ENCODE peak calls at places on chromosomes 7 and 10, in five cellular contexts. R is kidney; W is A549; H is CD4-positive, alpha-beta memory T cell; T is adrenal gland. U is an unnamed sample.

GRCh38 chr7:116776610-116777289 is 85.6 kb upstream of the CAPZA2 start:
- DNase-seq in R (no peak), W (peak), H (no peak), T (no peak), U (no peak)

GRCh38 chr10:132433671-132434340 is 36.8 kb downstream of the PWWP2B start:
- DNase-seq in R (peak), W (no peak), H (no peak), T (no peak), U (no peak)

GRCh38 chr10:68138526-68138925 is 29.2 kb downstream of the MYPN start:
- DNase-seq in R (no peak), W (no peak), H (no peak), T (no peak), U (no peak)

GRCh38 chr7:67267914-67268313 is 271.3 kb downstream of the TYW1 start:
- DNase-seq in R (no peak), W (no peak), H (no peak), T (no peak), U (no peak)

GRCh38 chr10:12613144-12613543 is 263.8 kb downstream of the CAMK1D start:
- DNase-seq in R (no peak), W (no peak), H (no peak), T (no peak), U (no peak)

GRCh38 chr7:15567036-15567435 is 5.2 kb upstream of the AGMO start:
- DNase-seq in R (no peak), W (no peak), H (no peak), T (no peak), U (no peak)

GRCh38 chr10:15453921-15454320 is 82.8 kb upstream of the FAM171A1 start:
- DNase-seq in R (no peak), W (no peak), H (no peak), T (no peak), U (no peak)

GRCh38 chr10:52308251-52309031 is 5.6 kb upstream of the DKK1 start:
- DNase-seq in R (no peak), W (peak), H (no peak), T (peak), U (no peak)

GRCh38 chr10:103125323-103126267 is 67.5 kb downstream of the NT5C2 start:
- DNase-seq in R (no peak), W (no peak), H (no peak), T (no peak), U (no peak)

GRCh38 chr7:82050792-82051191 is 280.9 kb upstream of the HGF start:
- DNase-seq in R (no peak), W (no peak), H (no peak), T (no peak), U (no peak)

GRCh38 chr10:60384006-60384405 is 5.7 kb downstream of the ANK3 start:
- DNase-seq in R (no peak), W (no peak), H (no peak), T (no peak), U (no peak)

GRCh38 chr7:65978891-65979582 is 3.0 kb downstream of the GUSB start:
- DNase-seq in R (peak), W (no peak), H (no peak), T (no peak), U (no peak)

GRCh38 chr7:142883145-142883544 is 2.4 kb downstream of the TRPV6 start:
- DNase-seq in R (no peak), W (no peak), H (no peak), T (no peak), U (no peak)

GRCh38 chr7:35241884-35242283 is 12.0 kb downstream of the TBX20 start:
- DNase-seq in R (no peak), W (no peak), H (no peak), T (no peak), U (no peak)

GRCh38 chr10:60531006-60531405 is 141.3 kb upstream of the ANK3 start:
- DNase-seq in R (no peak), W (no peak), H (no peak), T (no peak), U (no peak)

GRCh38 chr7:153151766-153152165 is 392.2 kb downstream of the ACTR3B start:
- DNase-seq in R (no peak), W (no peak), H (no peak), T (no peak), U (no peak)

GRCh38 chr7:132225216-132226030 is 350.8 kb downstream of the PLXNA4 start:
- DNase-seq in R (no peak), W (peak), H (no peak), T (no peak), U (no peak)

GRCh38 chr10:36446873-36447272 is 678.5 kb upstream of the ANKRD30A start:
- DNase-seq in R (peak), W (no peak), H (no peak), T (no peak), U (no peak)

GRCh38 chr7:116872026-116872425 is 9.6 kb downstream of the CAPZA2 start:
- DNase-seq in R (no peak), W (no peak), H (no peak), T (no peak), U (no peak)

GRCh38 chr7:87874066-87874465 is 2.1 kb downstream of the SLC25A40 start:
- DNase-seq in R (no peak), W (no peak), H (no peak), T (no peak), U (no peak)

GRCh38 chr10:6667150-6667549 is 87.1 kb upstream of the PRKCQ start:
- DNase-seq in R (no peak), W (no peak), H (no peak), T (no peak), U (no peak)

GRCh38 chr10:437698-438490 is 251.6 kb downstream of the DIP2C start:
- DNase-seq in R (no peak), W (no peak), H (peak), T (no peak), U (no peak)
- H3K27ac ChIP-seq in R (no peak), W (no peak), H (no peak), T (no peak), U (no peak)

DNA sequence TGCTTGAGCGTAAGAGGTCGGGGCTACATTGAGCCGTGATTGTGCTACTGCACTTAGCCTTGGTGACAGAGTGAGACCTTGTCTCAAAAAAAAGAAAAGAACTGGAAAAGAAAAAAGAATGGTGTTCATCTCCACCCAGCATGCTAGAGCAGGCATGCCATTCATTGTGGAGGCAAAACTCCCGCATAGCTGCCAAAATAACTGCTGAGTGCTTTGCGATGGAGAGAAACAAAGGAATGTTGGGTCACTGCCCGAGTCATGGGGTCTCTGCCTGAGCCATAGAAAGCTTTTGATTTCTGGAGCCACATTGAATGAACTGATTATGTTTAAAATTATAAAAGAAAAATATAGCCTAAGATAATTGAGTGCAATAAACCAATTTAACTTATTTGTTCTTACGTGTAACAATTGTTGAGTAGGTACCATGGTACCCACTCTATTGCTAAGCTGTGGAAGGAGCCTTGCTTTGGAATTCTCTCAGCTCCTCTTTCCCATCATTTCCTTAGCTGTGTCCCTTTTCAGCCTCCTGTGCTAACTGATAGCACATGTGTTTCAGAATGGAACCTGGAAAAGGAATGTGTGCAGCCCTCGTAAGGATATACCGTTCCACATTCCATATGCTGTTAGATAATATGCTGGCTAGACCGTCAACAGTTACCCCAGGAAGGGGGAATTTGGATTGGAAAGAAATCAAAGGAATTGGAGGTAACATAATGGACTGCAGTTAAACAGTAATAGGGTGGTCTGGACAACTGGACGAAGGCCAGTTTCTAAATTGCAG is 98.9 kb downstream of the KIAA1217 start:
- DNase-seq in R (no peak), W (no peak), H (no peak), T (no peak), U (no peak)
- H3K27ac ChIP-seq in R (no peak), W (no peak), H (no peak), T (no peak), U (no peak)

DNA sequence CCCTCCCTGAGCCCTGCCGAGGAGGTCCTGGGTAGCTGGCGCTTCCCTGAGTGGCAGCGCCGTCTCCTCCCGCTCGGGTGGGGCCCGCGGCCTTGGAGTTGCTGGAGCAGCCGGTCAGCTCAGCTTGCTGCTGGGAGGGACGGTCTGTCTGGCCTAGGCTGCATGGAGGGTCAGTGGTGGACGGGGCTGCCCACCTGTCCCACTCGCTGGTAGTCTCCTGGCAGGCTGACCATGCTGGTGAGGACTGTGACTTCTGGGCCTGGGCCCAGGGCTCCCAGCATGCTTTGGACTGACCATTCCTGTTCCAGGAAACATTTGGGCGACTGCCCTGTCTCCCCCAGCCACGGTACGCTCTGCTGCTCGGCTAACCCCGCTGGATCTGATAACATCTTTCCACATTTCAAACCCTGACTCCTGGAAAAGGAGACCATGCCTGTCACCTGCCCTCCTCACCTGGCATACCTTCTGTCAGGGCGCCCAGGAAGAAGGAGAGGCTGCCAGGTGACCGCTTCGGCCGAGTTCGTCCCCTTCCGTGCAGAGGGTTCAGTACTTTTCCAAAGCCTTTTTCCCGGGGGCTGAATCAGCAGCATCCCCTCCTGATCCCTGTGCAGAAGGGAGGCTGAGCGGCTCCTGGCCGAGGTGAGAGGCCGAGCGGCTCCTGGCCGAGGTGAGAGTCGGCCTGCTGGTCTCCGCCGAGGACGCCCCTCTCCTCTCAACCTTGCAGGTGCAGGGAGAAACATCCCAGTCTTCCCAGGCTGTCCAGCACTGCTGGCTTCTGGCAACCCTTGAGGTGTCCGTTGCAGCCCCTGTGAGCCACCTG is 43.4 kb downstream of the FAM20C start:
- DNase-seq in R (peak), W (no peak), H (no peak), T (no peak), U (no peak)
- H3K27ac ChIP-seq in R (peak), W (peak), H (no peak), T (peak), U (no peak)

GRCh38 chr10:71712572-71713134 is 6.9 kb downstream of the C10orf105 start:
- DNase-seq in R (no peak), W (no peak), H (no peak), T (no peak), U (no peak)
- H3K27ac ChIP-seq in R (peak), W (no peak), H (peak), T (peak), U (peak)